ENCODE peak calls at places on chromosomes 13 and 19, in four cellular contexts. K is RWPE1, M is NCI-H1092 treated with DMSO at 0.1 percent for 48 hours, F is DMS153. B is an unnamed sample.

GRCh38 chr13:48636550-48636949 is 17.2 kb upstream of the CYSLTR2 start:
- DNase-seq in K (no peak), F (no peak), M (no peak), B (no peak)

GRCh38 chr19:47227347-47228167 is 3.4 kb downstream of the BBC3 start:
- DNase-seq in F (peak), M (no peak), K (peak), B (no peak)

GRCh38 chr19:34309368-34310138 is 55.2 kb downstream of the GARRE1 start:
- DNase-seq in F (no peak), K (no peak), M (no peak), B (no peak)

GRCh38 chr19:47765522-47766358 is 12.8 kb upstream of the SELENOW start:
- DNase-seq in M (peak), K (no peak), F (peak), B (no peak)

GRCh38 chr19:5086725-5087439 is 118.0 kb downstream of the KDM4B start:
- DNase-seq in F (peak), K (peak), M (peak), B (no peak)

GRCh38 chr13:109297628-109298027 is 488.8 kb downstream of the IRS2 start:
- DNase-seq in F (no peak), M (no peak), K (no peak), B (no peak)

GRCh38 chr13:46341112-46341711 is 45.8 kb downstream of the RUBCNL start:
- DNase-seq in M (no peak), F (peak), K (no peak), B (no peak)

GRCh38 chr13:98309569-98310335 is 132.7 kb upstream of the RNF113B start:
- DNase-seq in K (no peak), F (no peak), M (no peak), B (no peak)

GRCh38 chr13:26623125-26623524 is 65.6 kb downstream of the WASF3 start:
- DNase-seq in F (no peak), K (no peak), M (no peak), B (no peak)

GRCh38 chr13:76792680-76793334 is 93.4 kb downstream of the KCTD12 start:
- DNase-seq in M (no peak), K (no peak), F (no peak), B (no peak)

GRCh38 chr13:76884571-76885202 is 1.5 kb downstream of the KCTD12 start:
- DNase-seq in F (no peak), M (no peak), K (peak), B (no peak)

GRCh38 chr19:28419312-28419711 is 793.6 kb downstream of the UQCRFS1 start:
- DNase-seq in K (no peak), F (no peak), M (no peak), B (no peak)

GRCh38 chr13:80903911-80904310 is 563.0 kb upstream of the SPRY2 start:
- DNase-seq in F (no peak), M (no peak), K (no peak), B (no peak)

GRCh38 chr19:28103916-28104315 is 1109.0 kb downstream of the UQCRFS1 start:
- DNase-seq in F (no peak), K (no peak), M (no peak), B (no peak)

GRCh38 chr13:42991892-42992584 is at the start of gene EPSTI1:
- DNase-seq in F (no peak), M (no peak), K (peak), B (peak)

GRCh38 chr19:16383584-16384161 is 59.0 kb downstream of the KLF2 start:
- DNase-seq in K (no peak), F (no peak), M (no peak), B (no peak)

GRCh38 chr19:32651729-32652140 is 23.2 kb downstream of the ANKRD27 start:
- DNase-seq in M (no peak), K (no peak), F (no peak), B (no peak)

GRCh38 chr19:18160792-18161690 is 8.1 kb downstream of the PIK3R2 start:
- DNase-seq in F (peak), K (peak), M (peak), B (no peak)

GRCh38 chr13:110714798-110715394 is 1.4 kb downstream of the ING1 start:
- DNase-seq in F (no peak), K (no peak), M (peak), B (no peak)

GRCh38 chr19:31235806-31236205 is 113.4 kb downstream of the TSHZ3 start:
- DNase-seq in F (no peak), K (no peak), M (no peak), B (no peak)

GRCh38 chr19:33580026-33580644 is 41.6 kb upstream of the CHST8 start:
- DNase-seq in F (peak), M (peak), K (no peak), B (no peak)

GRCh38 chr19:13004273-13004672 is 9.0 kb downstream of the NFIX start:
- DNase-seq in F (no peak), M (no peak), K (no peak), B (no peak)

GRCh38 chr19:55454787-55455243 is 6.6 kb downstream of the ISOC2 start:
- DNase-seq in M (no peak), K (peak), F (no peak), B (no peak)

GRCh38 chr13:49810825-49811526 is 18.5 kb upstream of the KPNA3 start:
- DNase-seq in M (no peak), F (no peak), K (peak), B (no peak)

GRCh38 chr19:11673608-11674041 is 65.1 kb downstream of the ZNF823 start:
- DNase-seq in M (no peak), F (no peak), K (peak), B (no peak)

GRCh38 chr13:25678398-25678797 is 306.6 kb downstream of the ATP8A2 start:
- DNase-seq in F (no peak), K (no peak), M (no peak), B (no peak)

GRCh38 chr13:24911135-24911524 is 147.2 kb downstream of the RNF17 start:
- DNase-seq in M (no peak), K (peak), F (no peak), B (no peak)

GRCh38 chr19:12984683-12985048 is 10.6 kb upstream of the NFIX start:
- DNase-seq in M (no peak), F (no peak), K (no peak), B (no peak)

GRCh38 chr13:109198585-109198984 is 569.2 kb downstream of the MYO16 start:
- DNase-seq in M (no peak), F (no peak), K (peak), B (no peak)